ENCODE peak calls at places on chromosomes 16 and 17, in ten cellular contexts. G, X, Y, K, U, W, V, M, R and I are unnamed samples.

GRCh38 chr16:1707193-1707790 is 1.3 kb downstream of the MAPK8IP3 start:
- DNase-seq in G (no peak), X (no peak), Y (no peak), K (peak), U (no peak), W (peak), V (no peak), M (no peak), R (no peak), I (no peak)

GRCh38 chr17:34862384-34862783 is 98.9 kb downstream of the CCT6B start:
- DNase-seq in G (no peak), X (no peak), Y (no peak), K (no peak), U (no peak), W (no peak), V (no peak), M (no peak), R (no peak), I (no peak)

GRCh38 chr17:27540300-27541105 is 84.3 kb downstream of the KSR1 start:
- DNase-seq in G (no peak), X (no peak), Y (no peak), K (peak), U (no peak), W (peak), V (peak), M (no peak), R (no peak), I (peak)

GRCh38 chr16:85376292-85377095 is 236.6 kb upstream of the GSE1 start:
- DNase-seq in G (no peak), X (no peak), Y (no peak), K (no peak), U (no peak), W (no peak), V (no peak), M (no peak), R (no peak), I (no peak)

GRCh38 chr17:40364121-40364861 is at the start of gene GJD3:
- DNase-seq in G (no peak), X (no peak), Y (no peak), K (peak), U (no peak), W (no peak), V (no peak), M (no peak), R (no peak), I (peak)

GRCh38 chr17:66789961-66790421 is 44.9 kb upstream of the CACNG5 start:
- DNase-seq in G (no peak), X (no peak), Y (no peak), K (no peak), U (no peak), W (no peak), V (no peak), M (no peak), R (no peak), I (no peak)

GRCh38 chr17:80204626-80205468 is 15.3 kb downstream of the SGSH start:
- DNase-seq in G (no peak), X (no peak), Y (no peak), K (no peak), U (no peak), W (no peak), V (no peak), M (no peak), R (no peak), I (no peak)

GRCh38 chr16:20960899-20961298 is 60.3 kb downstream of the LYRM1 start:
- DNase-seq in G (no peak), X (no peak), Y (no peak), K (no peak), U (no peak), W (no peak), V (no peak), M (no peak), R (no peak), I (no peak)

GRCh38 chr16:87835882-87836331 is 33.4 kb downstream of the SLC7A5 start:
- DNase-seq in G (no peak), X (no peak), Y (no peak), K (no peak), U (no peak), W (no peak), V (no peak), M (no peak), R (no peak), I (no peak)

GRCh38 chr16:69890114-69890890 is 60.8 kb upstream of the CLEC18A start:
- DNase-seq in G (peak), X (no peak), Y (no peak), K (peak), U (no peak), W (no peak), V (no peak), M (no peak), R (peak), I (peak)